ENCODE peak calls at places on chromosomes 5 and 9, in eight cellular contexts. S is adrenal gland, N is body of pancreas, D is transverse colon, H is testis, L is ovary, E is heart left ventricle, F is stomach. B is an unnamed sample.

GRCh38 chr9:27379311-27380236 is 82.6 kb upstream of the EQTN start:
- DNase-seq in S (no peak), N (peak), D (peak), H (no peak), L (no peak), E (no peak), F (no peak), B (no peak)

GRCh38 chr5:670396-671270 is 22.5 kb downstream of the TPPP start:
- DNase-seq in S (no peak), N (peak), D (no peak), H (no peak), L (no peak), E (peak), F (no peak), B (no peak)

GRCh38 chr5:133723651-133724366 is 111.5 kb upstream of the FSTL4 start:
- DNase-seq in S (no peak), N (no peak), D (no peak), H (no peak), L (no peak), E (no peak), F (no peak), B (no peak)

GRCh38 chr5:95619096-95619495 is 791 bp upstream of the GPR150 start:
- DNase-seq in S (no peak), N (no peak), D (no peak), H (no peak), L (no peak), E (no peak), F (no peak), B (no peak)

GRCh38 chr5:1322036-1322903 is 22.6 kb downstream of the CLPTM1L start:
- DNase-seq in S (no peak), N (no peak), D (no peak), H (peak), L (no peak), E (no peak), F (no peak), B (no peak)

GRCh38 chr5:157516626-157517325 is 56.8 kb downstream of the NIPAL4 start:
- DNase-seq in S (peak), N (no peak), D (peak), H (peak), L (peak), E (peak), F (no peak), B (peak)

GRCh38 chr5:94908889-94909480 is 290.5 kb downstream of the SLF1 start:
- DNase-seq in S (peak), N (no peak), D (no peak), H (no peak), L (no peak), E (no peak), F (no peak), B (no peak)

GRCh38 chr5:56612353-56612752 is 203.0 kb upstream of the MAP3K1 start:
- DNase-seq in S (no peak), N (no peak), D (no peak), H (no peak), L (no peak), E (no peak), F (no peak), B (no peak)

GRCh38 chr9:100111235-100111634 is 12.2 kb downstream of the INVS start:
- DNase-seq in S (peak), N (peak), D (peak), H (peak), L (peak), E (peak), F (peak), B (peak)

GRCh38 chr9:5448461-5448860 is 1.9 kb upstream of the CD274 start:
- DNase-seq in S (no peak), N (no peak), D (no peak), H (no peak), L (no peak), E (no peak), F (no peak), B (no peak)

GRCh38 chr9:5449521-5450359 is 602 bp upstream of the CD274 start:
- DNase-seq in S (no peak), N (no peak), D (no peak), H (no peak), L (no peak), E (no peak), F (no peak), B (no peak)

GRCh38 chr9:5452286-5452609 is 1.9 kb downstream of the CD274 start:
- DNase-seq in S (no peak), N (no peak), D (no peak), H (no peak), L (no peak), E (no peak), F (no peak), B (no peak)

GRCh38 chr9:5448016-5448415 is 2.3 kb upstream of the CD274 start:
- DNase-seq in S (no peak), N (no peak), D (no peak), H (no peak), L (no peak), E (no peak), F (no peak), B (no peak)

DNA sequence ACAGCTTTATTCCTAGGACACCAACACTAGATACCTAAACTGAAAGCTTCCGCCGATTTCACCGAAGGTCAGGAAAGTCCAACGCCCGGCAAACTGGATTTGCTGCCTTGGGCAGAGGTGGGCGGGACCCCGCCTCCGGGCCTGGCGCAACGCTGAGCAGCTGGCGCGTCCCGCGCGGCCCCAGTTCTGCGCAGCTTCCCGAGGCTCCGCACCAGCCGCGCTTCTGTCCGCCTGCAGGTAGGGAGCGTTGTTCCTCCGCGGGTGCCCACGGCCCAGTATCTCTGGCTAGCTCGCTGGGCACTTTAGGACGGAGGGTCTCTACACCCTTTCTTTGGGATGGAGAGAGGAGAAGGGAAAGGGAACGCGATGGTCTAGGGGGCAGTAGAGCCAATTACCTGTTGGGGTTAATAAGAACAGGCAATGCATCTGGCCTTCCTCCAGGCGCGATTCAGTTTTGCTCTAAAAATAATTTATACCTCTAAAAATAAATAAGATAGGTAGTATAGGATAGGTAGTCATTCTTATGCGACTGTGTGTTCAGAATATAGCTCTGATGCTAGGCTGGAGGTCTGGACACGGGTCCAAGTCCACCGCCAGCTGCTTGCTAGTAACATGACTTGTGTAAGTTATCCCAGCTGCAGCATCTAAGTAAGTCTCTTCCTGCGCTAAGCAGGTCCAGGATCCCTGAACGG is at the start of gene CD274:
- DNase-seq in S (peak), N (peak), D (peak), H (peak), L (peak), E (peak), F (peak), B (peak)
- TF ChIP-seq POLR2A in S (no peak), N (peak), D (no peak), H (no peak), L (peak), E (no peak), F (no peak), B (peak)

DNA sequence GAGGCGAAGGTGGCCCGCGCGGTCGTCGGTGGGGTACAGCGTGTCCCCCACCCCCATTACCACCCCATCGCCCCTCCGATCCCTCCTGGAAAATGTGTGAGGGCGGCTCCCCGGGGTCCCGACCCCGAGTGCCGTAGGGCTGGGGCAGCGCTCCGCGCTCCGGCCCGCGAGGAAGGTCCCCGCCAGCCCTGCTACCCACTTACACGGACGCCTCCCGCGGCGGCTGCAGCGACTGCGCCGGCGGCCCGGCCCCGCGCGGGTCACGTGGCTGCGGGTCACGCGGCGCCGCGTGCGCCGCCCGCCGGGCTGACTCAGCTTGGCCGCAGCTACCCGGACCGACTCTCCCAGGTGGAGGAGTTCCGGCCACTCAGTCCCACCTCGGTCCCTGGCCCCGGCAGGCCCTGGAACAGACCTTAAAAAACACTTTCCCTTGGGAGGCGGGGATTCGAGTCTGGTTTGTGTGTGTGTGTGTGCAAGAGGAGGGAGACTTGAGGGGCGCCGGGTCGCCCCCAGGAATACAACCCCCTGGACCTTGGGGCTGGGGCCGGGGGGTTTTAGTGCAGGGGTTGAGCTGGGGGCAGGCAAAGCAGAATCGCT is at the start of gene GNPDA1:
- DNase-seq in S (peak), N (peak), D (peak), H (peak), L (peak), E (peak), F (peak), B (peak)
- TF ChIP-seq POLR2A in S (peak), N (peak), D (peak), H (no peak), L (peak), E (no peak), F (no peak), B (peak)

DNA sequence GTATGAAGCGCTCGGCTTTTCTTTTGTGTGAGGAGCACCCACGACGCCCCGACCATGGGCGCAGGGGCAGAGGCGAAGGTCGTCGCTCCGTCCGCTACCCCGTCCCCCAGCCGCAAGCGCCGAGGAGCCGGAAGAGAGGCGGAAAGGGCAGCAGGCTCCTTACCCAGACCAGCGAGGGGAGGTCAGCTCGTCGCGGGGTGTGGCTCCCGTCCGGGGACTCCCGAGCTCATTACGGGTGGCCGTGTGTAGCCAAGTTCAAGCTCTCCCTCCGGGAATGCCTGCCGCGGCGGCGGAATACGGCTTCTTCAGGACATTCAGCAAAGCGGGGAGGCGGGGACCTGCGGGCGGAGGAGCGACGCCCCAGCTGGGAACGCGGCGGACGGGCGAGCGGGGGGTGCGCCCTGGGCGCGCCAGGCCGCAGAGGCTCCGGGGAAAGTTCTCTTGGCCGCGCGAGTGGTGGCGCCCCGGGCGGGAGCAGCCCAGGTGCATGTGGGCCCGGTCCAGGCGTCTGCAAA is 576 bp upstream of the EPB41L4A start:
- DNase-seq in S (peak), N (peak), D (peak), H (peak), L (peak), E (peak), F (peak), B (peak)
- TF ChIP-seq POLR2A in S (no peak), N (peak), D (peak), H (no peak), L (no peak), E (no peak), F (no peak), B (no peak)

GRCh38 chr9:68704804-68705635 is at the start of gene PIP5K1B:
- DNase-seq in S (peak), N (peak), D (peak), H (peak), L (no peak), E (peak), F (peak), B (peak)

GRCh38 chr9:68705636-68706578 is 867 bp downstream of the PIP5K1B start:
- DNase-seq in S (peak), N (no peak), D (peak), H (peak), L (no peak), E (peak), F (no peak), B (no peak)

GRCh38 chr9:68708089-68708488 is 3.0 kb downstream of the PIP5K1B start:
- DNase-seq in S (no peak), N (no peak), D (no peak), H (no peak), L (no peak), E (no peak), F (no peak), B (no peak)

GRCh38 chr9:68708513-68708912 is 3.5 kb downstream of the PIP5K1B start:
- DNase-seq in S (no peak), N (no peak), D (no peak), H (no peak), L (no peak), E (no peak), F (no peak), B (no peak)

DNA sequence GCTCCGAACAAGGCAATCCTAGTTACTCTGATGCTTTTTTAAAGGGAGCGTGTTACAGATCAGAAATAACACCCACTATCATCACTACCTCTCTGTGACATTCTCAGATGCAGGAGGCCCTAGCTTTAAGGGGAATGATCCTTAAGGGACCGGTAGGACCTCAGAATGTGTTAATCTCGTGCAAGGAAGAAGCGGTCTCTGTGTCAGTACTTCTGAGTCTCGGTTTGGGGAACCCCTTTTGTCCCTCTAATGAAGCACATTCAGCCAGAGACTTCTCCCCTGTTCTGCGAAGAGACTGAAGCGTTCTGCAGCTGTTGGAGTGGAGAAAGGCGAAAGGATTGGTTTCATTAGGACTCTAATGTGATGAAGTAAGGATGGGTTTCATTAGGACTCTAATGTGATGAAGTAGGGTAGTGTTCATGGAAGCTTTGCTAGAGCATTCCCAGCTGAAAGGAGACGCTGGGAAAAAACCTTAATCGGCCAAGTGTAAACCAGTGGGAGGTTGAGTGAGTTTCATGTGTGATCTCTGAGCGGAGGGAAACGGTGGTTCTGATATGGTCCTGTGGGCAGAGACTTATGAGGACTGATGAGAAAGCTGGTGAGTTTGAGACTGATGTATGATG is 1.6 kb downstream of the PIP5K1B start:
- DNase-seq in S (no peak), N (no peak), D (peak), H (peak), L (no peak), E (no peak), F (no peak), B (no peak)
- TF ChIP-seq POLR2A in S (no peak), N (no peak), D (no peak), H (no peak), L (no peak), E (no peak), F (no peak), B (no peak)

GRCh38 chr5:76728965-76729364 is 13.0 kb downstream of the F2R start:
- DNase-seq in S (no peak), N (no peak), D (no peak), H (no peak), L (no peak), E (no peak), F (no peak), B (no peak)

GRCh38 chr5:76723266-76723665 is 7.3 kb downstream of the F2R start:
- DNase-seq in S (no peak), N (no peak), D (no peak), H (no peak), L (no peak), E (no peak), F (no peak), B (no peak)

GRCh38 chr5:76729373-76730290 is 13.7 kb downstream of the F2R start:
- DNase-seq in S (no peak), N (no peak), D (no peak), H (no peak), L (no peak), E (no peak), F (no peak), B (no peak)

GRCh38 chr5:76720988-76721569 is 5.2 kb downstream of the F2R start:
- DNase-seq in S (no peak), N (no peak), D (no peak), H (no peak), L (no peak), E (no peak), F (no peak), B (no peak)

GRCh38 chr5:76724871-76725270 is 8.9 kb downstream of the F2R start:
- DNase-seq in S (no peak), N (no peak), D (no peak), H (no peak), L (no peak), E (no peak), F (no peak), B (no peak)
- TF ChIP-seq POLR2A in S (no peak), N (no peak), D (no peak), H (no peak), L (no peak), E (no peak), F (no peak), B (no peak)

GRCh38 chr9:14321517-14322125 is 7.7 kb upstream of the NFIB start:
- DNase-seq in S (no peak), N (no peak), D (no peak), H (no peak), L (no peak), E (no peak), F (no peak), B (no peak)
- TF ChIP-seq POLR2A in S (no peak), N (no peak), D (no peak), H (no peak), L (no peak), E (no peak), F (no peak), B (no peak)